ENCODE peak calls at places on chromosome 21, in ten cellular contexts. J is heart left ventricle; A is choroid plexus epithelial cell; B is foreskin fibroblast; D is astrocyte; O is effector memory CD4-positive, alpha-beta T cell; E is HL-60; S is AG09309; K is mesendoderm; W is fibroblast of mammary gland. C is an unnamed sample.

GRCh38 chr21:42461185-42461520 is 34.9 kb downstream of the RSPH1 start:
- DNase-seq in J (no peak), S (no peak), W (no peak), B (no peak), E (no peak), A (no peak), K (no peak), O (no peak), D (no peak), C (no peak)

GRCh38 chr21:43345746-43346409 is 81.1 kb downstream of the SIK1 start:
- DNase-seq in D (peak; percentile 59), B (peak; percentile 68), J (no peak), S (no peak), E (peak; percentile 86), K (no peak), W (peak; percentile 89), O (no peak), A (peak; percentile 90), C (no peak)

GRCh38 chr21:43872549-43873198 is 7.7 kb downstream of the AGPAT3 start:
- DNase-seq in E (no peak), S (no peak), D (no peak), B (no peak), J (no peak), A (no peak), O (no peak), W (no peak), K (no peak), C (no peak)

GRCh38 chr21:14040386-14040785 is 170.4 kb downstream of the LIPI start:
- DNase-seq in J (no peak), S (no peak), A (no peak), W (no peak), E (no peak), K (no peak), D (no peak), B (no peak), O (no peak), C (no peak)

GRCh38 chr21:31343680-31344480 is at the start of gene TIAM1:
- DNase-seq in J (peak; percentile 49), S (peak; percentile 38), O (no peak), W (peak; percentile 84), B (peak; percentile 78), D (peak; percentile 83), E (no peak), K (peak; percentile 93), A (peak; percentile 81), C (peak; percentile 68)

GRCh38 chr21:44349847-44350772 is 3.3 kb upstream of the TRPM2 start:
- DNase-seq in D (no peak), A (no peak), O (no peak), S (no peak), W (no peak), K (no peak), J (no peak), E (no peak), B (no peak), C (no peak)

GRCh38 chr21:42187976-42188653 is 30.8 kb upstream of the ABCG1 start:
- DNase-seq in A (peak; percentile 36), J (peak; percentile 60), B (no peak), E (no peak), W (peak; percentile 32), O (peak; percentile 72), S (no peak), K (no peak), D (peak; percentile 13), C (no peak)

GRCh38 chr21:17903029-17903806 is 84.1 kb upstream of the C21orf91 start:
- DNase-seq in W (peak; percentile 55), K (peak; percentile 46), S (peak; percentile 3), O (no peak), E (no peak), A (peak; percentile 67), D (peak; percentile 12), B (peak; percentile 38), J (no peak), C (no peak)

GRCh38 chr21:17682924-17683323 is 70.2 kb upstream of the BTG3 start:
- DNase-seq in B (no peak), J (no peak), D (no peak), S (no peak), E (no peak), W (no peak), K (no peak), O (no peak), A (no peak), C (no peak)

GRCh38 chr21:29487154-29487553 is 188.4 kb downstream of the BACH1 start:
- DNase-seq in S (no peak), W (no peak), D (no peak), J (no peak), O (no peak), E (no peak), B (no peak), K (no peak), A (no peak), C (no peak)

GRCh38 chr21:26055841-26056264 is 114.7 kb downstream of the APP start:
- DNase-seq in D (no peak), W (peak; percentile 23), A (no peak), S (no peak), J (no peak), B (no peak), O (no peak), E (no peak), K (no peak), C (no peak)

GRCh38 chr21:22201142-22201541 is 1202.9 kb downstream of the NCAM2 start:
- DNase-seq in J (no peak), S (no peak), O (no peak), A (no peak), E (no peak), K (no peak), D (no peak), W (no peak), B (no peak), C (no peak)

GRCh38 chr21:33359446-33359845 is 34.7 kb downstream of the IFNAR1 start:
- DNase-seq in D (no peak), B (no peak), W (no peak), E (no peak), O (no peak), S (no peak), J (no peak), A (no peak), K (no peak), C (no peak)

GRCh38 chr21:33360871-33361602 is 36.3 kb downstream of the IFNAR1 start:
- DNase-seq in D (peak; percentile 84), E (peak; percentile 75), O (peak; percentile 71), S (peak; percentile 62), K (peak; percentile 81), W (peak; percentile 90), A (peak; percentile 79), B (peak; percentile 92), J (peak; percentile 79), C (peak; percentile 72)

GRCh38 chr21:33364830-33365229 is 38.4 kb upstream of the IFNGR2 start:
- DNase-seq in B (no peak), O (no peak), S (no peak), A (no peak), K (no peak), J (no peak), E (no peak), D (no peak), W (no peak), C (no peak)

GRCh38 chr21:33360281-33360680 is 35.5 kb downstream of the IFNAR1 start:
- DNase-seq in W (peak; percentile 85), S (no peak), O (no peak), K (no peak), J (no peak), B (peak; percentile 85), A (peak; percentile 37), E (no peak), D (peak; percentile 59), C (no peak)

DNA sequence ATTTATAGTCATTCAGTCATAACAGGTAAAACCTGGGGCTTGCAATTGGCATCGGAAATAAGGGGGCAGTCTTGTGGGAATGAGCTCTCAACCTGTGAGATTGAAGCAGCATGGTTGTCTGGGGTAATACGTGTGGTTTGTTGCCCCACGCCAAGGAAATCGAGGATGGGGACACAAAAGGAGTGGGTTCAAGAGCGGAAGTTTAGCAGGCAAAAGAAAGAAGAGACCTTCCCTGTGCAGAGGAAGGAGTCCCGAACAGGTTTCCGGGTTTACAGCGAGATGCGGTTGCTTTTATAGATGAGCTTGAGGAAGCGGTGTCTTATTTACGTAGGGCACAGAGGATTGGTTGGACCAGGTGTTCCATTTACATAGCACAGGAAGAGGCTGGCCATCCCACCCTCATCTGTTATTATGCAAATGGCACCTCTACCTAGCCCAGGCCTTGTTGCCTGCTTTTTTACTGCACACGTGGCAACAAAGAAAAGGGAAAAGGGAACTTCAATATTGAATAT is 37.3 kb downstream of the IFNAR1 start:
- DNase-seq in W (no peak), K (peak; percentile 54), O (peak; percentile 67), E (peak; percentile 88), S (no peak), D (no peak), B (no peak), J (no peak), A (peak; percentile 10), C (no peak)
- H3K4me3 ChIP-seq in W (no peak overlapping the region), K (no peak overlapping the region), O (peak overlapping the region; percentile 40), E (peak overlapping the region; percentile 12), S (no peak overlapping the region), D (no peak overlapping the region), B (no peak overlapping the region), J (peak overlapping the region; percentile 54), A (no peak overlapping the region), C (peak overlapping the region; percentile 58)

DNA sequence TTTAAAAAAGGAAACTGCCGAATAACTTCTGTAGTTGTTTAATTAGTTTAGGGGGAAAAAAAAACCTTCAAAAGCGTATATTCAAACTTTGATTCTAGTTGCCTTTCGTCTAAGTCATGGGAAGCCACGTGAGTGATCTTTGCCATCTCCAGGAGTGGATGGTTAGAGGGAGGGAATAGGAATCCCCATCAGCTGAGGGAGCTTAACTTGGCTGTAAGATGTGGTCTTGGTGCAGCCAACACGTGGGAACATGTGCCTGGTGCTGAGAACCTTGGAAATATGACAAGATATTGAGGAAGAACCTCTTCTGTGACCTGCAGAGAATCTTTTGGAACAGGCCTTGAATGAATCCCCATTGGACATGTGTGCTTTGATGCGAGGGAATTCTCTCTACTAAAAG is 1.7 kb downstream of the BACE2 start:
- DNase-seq in D (peak; percentile 32), E (no peak), K (no peak), W (peak; percentile 42), J (no peak), S (no peak), A (no peak), B (no peak), O (no peak), C (no peak)
- H3K4me3 ChIP-seq in D (peak overlapping the region; percentile 64), E (no peak overlapping the region), K (no peak overlapping the region), W (no peak overlapping the region), J (peak overlapping the region; percentile 73), S (no peak overlapping the region), A (no peak overlapping the region), B (peak overlapping the region; percentile 74), O (no peak overlapping the region), C (peak overlapping the region; percentile 87)

GRCh38 chr21:45945868-45946210 is 35.7 kb upstream of the COL6A1 start:
- DNase-seq in O (no peak), A (no peak), J (no peak), W (no peak), K (no peak), B (no peak), E (no peak), S (no peak), D (no peak), C (no peak)
- H3K4me3 ChIP-seq in O (no peak overlapping the region), A (no peak overlapping the region), J (no peak overlapping the region), W (no peak overlapping the region), K (no peak overlapping the region), B (no peak overlapping the region), E (no peak overlapping the region), S (no peak overlapping the region), D (no peak overlapping the region), C (no peak overlapping the region)

GRCh38 chr21:35408401-35408800 is 359.3 kb upstream of the RUNX1 start:
- DNase-seq in K (no peak), B (peak; percentile 53), J (no peak), A (no peak), D (no peak), E (no peak), O (no peak), S (no peak), W (peak; percentile 67), C (no peak)
- H3K4me3 ChIP-seq in K (no peak overlapping the region), B (peak overlapping the region; percentile 17), J (peak overlapping the region; percentile 25), A (no peak overlapping the region), D (no peak overlapping the region), E (no peak overlapping the region), O (no peak overlapping the region), S (peak overlapping the region; percentile 24), W (no peak overlapping the region), C (no peak overlapping the region)